ENCODE peak calls at places on chromosomes 12 and 14, in ten cellular contexts. U is memory B cell; G is stimulated activated CD4-positive, alpha-beta T cell treated with anti-CD3 and anti-CD28 coated beads, Interleukin-15, amount 100 ng/mL, for 24 hours; E is COR-L47; R is NCI-H2081; D is SK-MEL-5; H is stimulated activated CD8-positive, alpha-beta memory T cell treated with anti-CD3 and anti-CD28 coated beads, Interleukin-2, amount 100 ng/mL, for 48 hours; K is heart left ventricle; L is lung; I is NCI-H524. Y is an unnamed sample.

GRCh38 chr14:58547649-58548048 is 90.1 kb upstream of the DACT1 start:
- DNase-seq in U (no peak), G (no peak), E (no peak), R (no peak), D (no peak), H (no peak), K (no peak), L (no peak), I (no peak), Y (no peak)

GRCh38 chr12:51955702-51956101 is 4.2 kb downstream of the ACVR1B start:
- DNase-seq in U (no peak), G (no peak), E (no peak), R (no peak), D (no peak), H (no peak), K (no peak), L (no peak), I (no peak), Y (no peak)

GRCh38 chr14:73833530-73834257 is 17.9 kb upstream of the PTGR2 start:
- DNase-seq in U (no peak), G (no peak), E (no peak), R (no peak), D (peak), H (no peak), K (peak), L (no peak), I (no peak), Y (no peak)

GRCh38 chr12:103833095-103833777 is 7.8 kb downstream of the NT5DC3 start:
- DNase-seq in U (no peak), G (no peak), E (no peak), R (no peak), D (no peak), H (no peak), K (no peak), L (no peak), I (no peak), Y (no peak)

GRCh38 chr14:85234626-85235025 is 295.3 kb upstream of the FLRT2 start:
- DNase-seq in U (no peak), G (no peak), E (no peak), R (no peak), D (no peak), H (no peak), K (no peak), L (no peak), I (no peak), Y (no peak)

GRCh38 chr12:116048886-116049285 is 228.6 kb downstream of the MED13L start:
- DNase-seq in U (no peak), G (no peak), E (no peak), R (no peak), D (no peak), H (no peak), K (no peak), L (no peak), I (no peak), Y (no peak)

GRCh38 chr12:32885831-32886230 is 10.7 kb downstream of the PKP2 start:
- DNase-seq in U (no peak), G (no peak), E (peak), R (peak), D (no peak), H (no peak), K (no peak), L (no peak), I (no peak), Y (peak)

GRCh38 chr14:77059276-77059934 is 30.9 kb upstream of the IRF2BPL start:
- DNase-seq in U (no peak), G (peak), E (peak), R (no peak), D (peak), H (no peak), K (no peak), L (no peak), I (no peak), Y (peak)

GRCh38 chr14:74064883-74065282 is 19.4 kb downstream of the ALDH6A1 start:
- DNase-seq in U (no peak), G (no peak), E (no peak), R (no peak), D (no peak), H (no peak), K (no peak), L (no peak), I (no peak), Y (no peak)

Y was measured in NCI-H774.